ENCODE peak calls at places on chromosomes 2 and 18, in nine cellular contexts. One of them, this sample, is unnamed.

GRCh38 chr2:31240406-31241365 is 6.7 kb downstream of the EHD3 start:
- ATAC-seq in CD8-positive, alpha-beta T cell: no peak
- ATAC-seq in T-helper 17 cell: no peak
- ATAC-seq in gastroesophageal sphincter: peak
- ATAC-seq in naive thymus-derived CD8-positive, alpha-beta T cell: no peak
- ATAC-seq in activated CD8-positive, alpha-beta T cell treated with anti-CD3 and anti-CD28 coated beads, Interleukin-2, amount 10 ng/mL, durations not matched to agents 7 days and 5 days: no peak
- ATAC-seq in SK-N-SH treated with all-trans-retinoic acid at 6 μM for 48 hours: no peak
- ATAC-seq in upper lobe of right lung: no peak
- ATAC-seq in pancreas: no peak
- ATAC-seq in this sample: no peak

GRCh38 chr2:108626993-108627392 is 92.3 kb upstream of the RANBP2 start:
- ATAC-seq in naive thymus-derived CD8-positive, alpha-beta T cell: no peak
- ATAC-seq in pancreas: no peak
- ATAC-seq in gastroesophageal sphincter: no peak
- ATAC-seq in CD8-positive, alpha-beta T cell: peak
- ATAC-seq in SK-N-SH treated with all-trans-retinoic acid at 6 μM for 48 hours: no peak
- ATAC-seq in upper lobe of right lung: no peak
- ATAC-seq in activated CD8-positive, alpha-beta T cell treated with anti-CD3 and anti-CD28 coated beads, Interleukin-2, amount 10 ng/mL, durations not matched to agents 7 days and 5 days: no peak
- ATAC-seq in T-helper 17 cell: peak
- ATAC-seq in this sample: no peak

GRCh38 chr2:241636983-241637232 is at the start of gene THAP4:
- ATAC-seq in pancreas: peak
- ATAC-seq in T-helper 17 cell: peak
- ATAC-seq in SK-N-SH treated with all-trans-retinoic acid at 6 μM for 48 hours: no peak
- ATAC-seq in naive thymus-derived CD8-positive, alpha-beta T cell: peak
- ATAC-seq in CD8-positive, alpha-beta T cell: peak
- ATAC-seq in upper lobe of right lung: peak
- ATAC-seq in gastroesophageal sphincter: peak
- ATAC-seq in activated CD8-positive, alpha-beta T cell treated with anti-CD3 and anti-CD28 coated beads, Interleukin-2, amount 10 ng/mL, durations not matched to agents 7 days and 5 days: peak
- ATAC-seq in this sample: peak

GRCh38 chr2:10477443-10478297 is 29.5 kb upstream of the ODC1 start:
- ATAC-seq in T-helper 17 cell: peak
- ATAC-seq in gastroesophageal sphincter: no peak
- ATAC-seq in pancreas: no peak
- ATAC-seq in naive thymus-derived CD8-positive, alpha-beta T cell: no peak
- ATAC-seq in activated CD8-positive, alpha-beta T cell treated with anti-CD3 and anti-CD28 coated beads, Interleukin-2, amount 10 ng/mL, durations not matched to agents 7 days and 5 days: peak
- ATAC-seq in upper lobe of right lung: no peak
- ATAC-seq in SK-N-SH treated with all-trans-retinoic acid at 6 μM for 48 hours: no peak
- ATAC-seq in CD8-positive, alpha-beta T cell: no peak
- ATAC-seq in this sample: no peak

GRCh38 chr2:150165988-150166965 is 321.2 kb downstream of the RND3 start:
- ATAC-seq in gastroesophageal sphincter: no peak
- ATAC-seq in CD8-positive, alpha-beta T cell: no peak
- ATAC-seq in upper lobe of right lung: peak
- ATAC-seq in T-helper 17 cell: no peak
- ATAC-seq in activated CD8-positive, alpha-beta T cell treated with anti-CD3 and anti-CD28 coated beads, Interleukin-2, amount 10 ng/mL, durations not matched to agents 7 days and 5 days: no peak
- ATAC-seq in pancreas: peak
- ATAC-seq in naive thymus-derived CD8-positive, alpha-beta T cell: no peak
- ATAC-seq in SK-N-SH treated with all-trans-retinoic acid at 6 μM for 48 hours: peak
- ATAC-seq in this sample: no peak

GRCh38 chr2:47264686-47265085 is 109.6 kb upstream of the STPG4 start:
- ATAC-seq in naive thymus-derived CD8-positive, alpha-beta T cell: no peak
- ATAC-seq in activated CD8-positive, alpha-beta T cell treated with anti-CD3 and anti-CD28 coated beads, Interleukin-2, amount 10 ng/mL, durations not matched to agents 7 days and 5 days: no peak
- ATAC-seq in T-helper 17 cell: no peak
- ATAC-seq in SK-N-SH treated with all-trans-retinoic acid at 6 μM for 48 hours: no peak
- ATAC-seq in CD8-positive, alpha-beta T cell: no peak
- ATAC-seq in upper lobe of right lung: no peak
- ATAC-seq in pancreas: no peak
- ATAC-seq in gastroesophageal sphincter: no peak
- ATAC-seq in this sample: no peak

GRCh38 chr2:8268172-8268783 is 413.6 kb upstream of the ID2 start:
- ATAC-seq in pancreas: no peak
- ATAC-seq in SK-N-SH treated with all-trans-retinoic acid at 6 μM for 48 hours: no peak
- ATAC-seq in gastroesophageal sphincter: no peak
- ATAC-seq in CD8-positive, alpha-beta T cell: no peak
- ATAC-seq in upper lobe of right lung: no peak
- ATAC-seq in activated CD8-positive, alpha-beta T cell treated with anti-CD3 and anti-CD28 coated beads, Interleukin-2, amount 10 ng/mL, durations not matched to agents 7 days and 5 days: no peak
- ATAC-seq in T-helper 17 cell: no peak
- ATAC-seq in naive thymus-derived CD8-positive, alpha-beta T cell: no peak
- ATAC-seq in this sample: no peak

GRCh38 chr2:72561621-72562318 is 264.1 kb downstream of the EXOC6B start:
- ATAC-seq in gastroesophageal sphincter: peak
- ATAC-seq in naive thymus-derived CD8-positive, alpha-beta T cell: no peak
- ATAC-seq in T-helper 17 cell: no peak
- ATAC-seq in CD8-positive, alpha-beta T cell: no peak
- ATAC-seq in upper lobe of right lung: peak
- ATAC-seq in SK-N-SH treated with all-trans-retinoic acid at 6 μM for 48 hours: peak
- ATAC-seq in pancreas: peak
- ATAC-seq in activated CD8-positive, alpha-beta T cell treated with anti-CD3 and anti-CD28 coated beads, Interleukin-2, amount 10 ng/mL, durations not matched to agents 7 days and 5 days: no peak
- ATAC-seq in this sample: no peak

GRCh38 chr2:181431674-181432073 is 25.5 kb upstream of the ITGA4 start:
- ATAC-seq in naive thymus-derived CD8-positive, alpha-beta T cell: no peak
- ATAC-seq in SK-N-SH treated with all-trans-retinoic acid at 6 μM for 48 hours: no peak
- ATAC-seq in activated CD8-positive, alpha-beta T cell treated with anti-CD3 and anti-CD28 coated beads, Interleukin-2, amount 10 ng/mL, durations not matched to agents 7 days and 5 days: no peak
- ATAC-seq in gastroesophageal sphincter: no peak
- ATAC-seq in CD8-positive, alpha-beta T cell: no peak
- ATAC-seq in pancreas: no peak
- ATAC-seq in upper lobe of right lung: no peak
- ATAC-seq in T-helper 17 cell: no peak
- ATAC-seq in this sample: no peak

GRCh38 chr18:65753520-65753919 is 2.7 kb downstream of the CDH7 start:
- ATAC-seq in activated CD8-positive, alpha-beta T cell treated with anti-CD3 and anti-CD28 coated beads, Interleukin-2, amount 10 ng/mL, durations not matched to agents 7 days and 5 days: no peak
- ATAC-seq in pancreas: peak
- ATAC-seq in CD8-positive, alpha-beta T cell: no peak
- ATAC-seq in naive thymus-derived CD8-positive, alpha-beta T cell: no peak
- ATAC-seq in upper lobe of right lung: no peak
- ATAC-seq in T-helper 17 cell: no peak
- ATAC-seq in gastroesophageal sphincter: no peak
- ATAC-seq in SK-N-SH treated with all-trans-retinoic acid at 6 μM for 48 hours: no peak
- ATAC-seq in this sample: no peak

GRCh38 chr2:30768708-30769580 is 38.3 kb downstream of the CAPN13 start:
- ATAC-seq in upper lobe of right lung: peak
- ATAC-seq in T-helper 17 cell: no peak
- ATAC-seq in CD8-positive, alpha-beta T cell: no peak
- ATAC-seq in pancreas: no peak
- ATAC-seq in gastroesophageal sphincter: no peak
- ATAC-seq in naive thymus-derived CD8-positive, alpha-beta T cell: no peak
- ATAC-seq in SK-N-SH treated with all-trans-retinoic acid at 6 μM for 48 hours: no peak
- ATAC-seq in activated CD8-positive, alpha-beta T cell treated with anti-CD3 and anti-CD28 coated beads, Interleukin-2, amount 10 ng/mL, durations not matched to agents 7 days and 5 days: no peak
- ATAC-seq in this sample: no peak

GRCh38 chr2:241843321-241844065 is 15.2 kb downstream of the PDCD1 start:
- ATAC-seq in upper lobe of right lung: peak
- ATAC-seq in gastroesophageal sphincter: peak
- ATAC-seq in SK-N-SH treated with all-trans-retinoic acid at 6 μM for 48 hours: no peak
- ATAC-seq in naive thymus-derived CD8-positive, alpha-beta T cell: peak
- ATAC-seq in pancreas: peak
- ATAC-seq in T-helper 17 cell: no peak
- ATAC-seq in activated CD8-positive, alpha-beta T cell treated with anti-CD3 and anti-CD28 coated beads, Interleukin-2, amount 10 ng/mL, durations not matched to agents 7 days and 5 days: no peak
- ATAC-seq in CD8-positive, alpha-beta T cell: no peak
- ATAC-seq in this sample: peak

GRCh38 chr18:44777429-44778192 is 96.9 kb downstream of the SETBP1 start:
- ATAC-seq in CD8-positive, alpha-beta T cell: no peak
- ATAC-seq in T-helper 17 cell: no peak
- ATAC-seq in upper lobe of right lung: no peak
- ATAC-seq in SK-N-SH treated with all-trans-retinoic acid at 6 μM for 48 hours: no peak
- ATAC-seq in naive thymus-derived CD8-positive, alpha-beta T cell: no peak
- ATAC-seq in pancreas: no peak
- ATAC-seq in gastroesophageal sphincter: peak
- ATAC-seq in activated CD8-positive, alpha-beta T cell treated with anti-CD3 and anti-CD28 coated beads, Interleukin-2, amount 10 ng/mL, durations not matched to agents 7 days and 5 days: no peak
- ATAC-seq in this sample: no peak

GRCh38 chr2:25617948-25618646 is 55.3 kb downstream of the DTNB start:
- ATAC-seq in naive thymus-derived CD8-positive, alpha-beta T cell: no peak
- ATAC-seq in upper lobe of right lung: no peak
- ATAC-seq in gastroesophageal sphincter: no peak
- ATAC-seq in CD8-positive, alpha-beta T cell: no peak
- ATAC-seq in SK-N-SH treated with all-trans-retinoic acid at 6 μM for 48 hours: peak
- ATAC-seq in pancreas: peak
- ATAC-seq in T-helper 17 cell: no peak
- ATAC-seq in activated CD8-positive, alpha-beta T cell treated with anti-CD3 and anti-CD28 coated beads, Interleukin-2, amount 10 ng/mL, durations not matched to agents 7 days and 5 days: no peak
- ATAC-seq in this sample: peak

GRCh38 chr2:175575346-175576258 is 394.1 kb upstream of the ATP5MC3 start:
- ATAC-seq in pancreas: no peak
- ATAC-seq in gastroesophageal sphincter: no peak
- ATAC-seq in naive thymus-derived CD8-positive, alpha-beta T cell: no peak
- ATAC-seq in SK-N-SH treated with all-trans-retinoic acid at 6 μM for 48 hours: no peak
- ATAC-seq in T-helper 17 cell: no peak
- ATAC-seq in CD8-positive, alpha-beta T cell: no peak
- ATAC-seq in upper lobe of right lung: no peak
- ATAC-seq in activated CD8-positive, alpha-beta T cell treated with anti-CD3 and anti-CD28 coated beads, Interleukin-2, amount 10 ng/mL, durations not matched to agents 7 days and 5 days: peak
- ATAC-seq in this sample: no peak

GRCh38 chr2:160343404-160343803 is 143.3 kb upstream of the ITGB6 start:
- ATAC-seq in naive thymus-derived CD8-positive, alpha-beta T cell: no peak
- ATAC-seq in CD8-positive, alpha-beta T cell: no peak
- ATAC-seq in pancreas: no peak
- ATAC-seq in SK-N-SH treated with all-trans-retinoic acid at 6 μM for 48 hours: peak
- ATAC-seq in upper lobe of right lung: no peak
- ATAC-seq in T-helper 17 cell: no peak
- ATAC-seq in gastroesophageal sphincter: no peak
- ATAC-seq in activated CD8-positive, alpha-beta T cell treated with anti-CD3 and anti-CD28 coated beads, Interleukin-2, amount 10 ng/mL, durations not matched to agents 7 days and 5 days: no peak
- ATAC-seq in this sample: no peak

GRCh38 chr2:203897544-203897943 is 30.0 kb downstream of the CTLA4 start:
- ATAC-seq in pancreas: peak
- ATAC-seq in gastroesophageal sphincter: no peak
- ATAC-seq in SK-N-SH treated with all-trans-retinoic acid at 6 μM for 48 hours: no peak
- ATAC-seq in CD8-positive, alpha-beta T cell: no peak
- ATAC-seq in upper lobe of right lung: peak
- ATAC-seq in activated CD8-positive, alpha-beta T cell treated with anti-CD3 and anti-CD28 coated beads, Interleukin-2, amount 10 ng/mL, durations not matched to agents 7 days and 5 days: no peak
- ATAC-seq in naive thymus-derived CD8-positive, alpha-beta T cell: no peak
- ATAC-seq in T-helper 17 cell: no peak
- ATAC-seq in this sample: no peak

GRCh38 chr2:135685361-135685760 is 56.3 kb upstream of the UBXN4 start:
- ATAC-seq in naive thymus-derived CD8-positive, alpha-beta T cell: no peak
- ATAC-seq in upper lobe of right lung: no peak
- ATAC-seq in gastroesophageal sphincter: no peak
- ATAC-seq in T-helper 17 cell: no peak
- ATAC-seq in CD8-positive, alpha-beta T cell: no peak
- ATAC-seq in pancreas: no peak
- ATAC-seq in activated CD8-positive, alpha-beta T cell treated with anti-CD3 and anti-CD28 coated beads, Interleukin-2, amount 10 ng/mL, durations not matched to agents 7 days and 5 days: no peak
- ATAC-seq in SK-N-SH treated with all-trans-retinoic acid at 6 μM for 48 hours: no peak
- ATAC-seq in this sample: no peak

GRCh38 chr2:60091884-60092283 is 461.6 kb downstream of the BCL11A start:
- ATAC-seq in SK-N-SH treated with all-trans-retinoic acid at 6 μM for 48 hours: no peak
- ATAC-seq in gastroesophageal sphincter: no peak
- ATAC-seq in upper lobe of right lung: no peak
- ATAC-seq in naive thymus-derived CD8-positive, alpha-beta T cell: no peak
- ATAC-seq in activated CD8-positive, alpha-beta T cell treated with anti-CD3 and anti-CD28 coated beads, Interleukin-2, amount 10 ng/mL, durations not matched to agents 7 days and 5 days: no peak
- ATAC-seq in CD8-positive, alpha-beta T cell: no peak
- ATAC-seq in pancreas: peak
- ATAC-seq in T-helper 17 cell: no peak
- ATAC-seq in this sample: no peak

GRCh38 chr2:107312240-107312639 is 426.3 kb upstream of the ST6GAL2 start:
- ATAC-seq in gastroesophageal sphincter: no peak
- ATAC-seq in upper lobe of right lung: no peak
- ATAC-seq in T-helper 17 cell: no peak
- ATAC-seq in CD8-positive, alpha-beta T cell: no peak
- ATAC-seq in activated CD8-positive, alpha-beta T cell treated with anti-CD3 and anti-CD28 coated beads, Interleukin-2, amount 10 ng/mL, durations not matched to agents 7 days and 5 days: no peak
- ATAC-seq in SK-N-SH treated with all-trans-retinoic acid at 6 μM for 48 hours: no peak
- ATAC-seq in pancreas: no peak
- ATAC-seq in naive thymus-derived CD8-positive, alpha-beta T cell: no peak
- ATAC-seq in this sample: no peak

GRCh38 chr18:63213331-63213900 is 106.2 kb downstream of the BCL2 start:
- ATAC-seq in upper lobe of right lung: peak
- ATAC-seq in activated CD8-positive, alpha-beta T cell treated with anti-CD3 and anti-CD28 coated beads, Interleukin-2, amount 10 ng/mL, durations not matched to agents 7 days and 5 days: peak
- ATAC-seq in gastroesophageal sphincter: no peak
- ATAC-seq in naive thymus-derived CD8-positive, alpha-beta T cell: peak
- ATAC-seq in T-helper 17 cell: peak
- ATAC-seq in SK-N-SH treated with all-trans-retinoic acid at 6 μM for 48 hours: no peak
- ATAC-seq in CD8-positive, alpha-beta T cell: peak
- ATAC-seq in pancreas: peak
- ATAC-seq in this sample: no peak

GRCh38 chr2:47048801-47049480 is 106.2 kb downstream of the STPG4 start:
- ATAC-seq in activated CD8-positive, alpha-beta T cell treated with anti-CD3 and anti-CD28 coated beads, Interleukin-2, amount 10 ng/mL, durations not matched to agents 7 days and 5 days: no peak
- ATAC-seq in upper lobe of right lung: no peak
- ATAC-seq in SK-N-SH treated with all-trans-retinoic acid at 6 μM for 48 hours: no peak
- ATAC-seq in gastroesophageal sphincter: no peak
- ATAC-seq in naive thymus-derived CD8-positive, alpha-beta T cell: no peak
- ATAC-seq in pancreas: no peak
- ATAC-seq in CD8-positive, alpha-beta T cell: no peak
- ATAC-seq in T-helper 17 cell: no peak
- ATAC-seq in this sample: no peak

GRCh38 chr2:3563521-3563976 is 5.4 kb upstream of the RNASEH1 start:
- ATAC-seq in activated CD8-positive, alpha-beta T cell treated with anti-CD3 and anti-CD28 coated beads, Interleukin-2, amount 10 ng/mL, durations not matched to agents 7 days and 5 days: no peak
- ATAC-seq in upper lobe of right lung: no peak
- ATAC-seq in gastroesophageal sphincter: no peak
- ATAC-seq in SK-N-SH treated with all-trans-retinoic acid at 6 μM for 48 hours: no peak
- ATAC-seq in T-helper 17 cell: no peak
- ATAC-seq in CD8-positive, alpha-beta T cell: no peak
- ATAC-seq in naive thymus-derived CD8-positive, alpha-beta T cell: no peak
- ATAC-seq in pancreas: no peak
- ATAC-seq in this sample: no peak

GRCh38 chr2:241390301-241391206 is 34.5 kb downstream of the FARP2 start:
- ATAC-seq in SK-N-SH treated with all-trans-retinoic acid at 6 μM for 48 hours: no peak
- ATAC-seq in upper lobe of right lung: no peak
- ATAC-seq in activated CD8-positive, alpha-beta T cell treated with anti-CD3 and anti-CD28 coated beads, Interleukin-2, amount 10 ng/mL, durations not matched to agents 7 days and 5 days: no peak
- ATAC-seq in T-helper 17 cell: no peak
- ATAC-seq in gastroesophageal sphincter: no peak
- ATAC-seq in naive thymus-derived CD8-positive, alpha-beta T cell: no peak
- ATAC-seq in CD8-positive, alpha-beta T cell: no peak
- ATAC-seq in pancreas: no peak
- ATAC-seq in this sample: peak